ENCODE peak calls at places on chromosomes 7 and 10, in five cellular contexts. V is activated CD4-positive, CD25-positive, alpha-beta regulatory T cell treated with anti-CD3 and anti-CD28 coated beads, Interleukin-2, amount 50 U/mL, for 72 hours; S is astrocyte; T is HEK293T; C is stimulated activated CD8-positive, alpha-beta memory T cell treated with anti-CD3 and anti-CD28 coated beads, Interleukin-4, amount 100 ng/mL, for 1 hour. U is an unnamed sample.

GRCh38 chr10:89805599-89806013 is 104.2 kb downstream of the KIF20B start:
- DNase-seq in V (no peak), S (no peak), T (no peak), C (no peak), U (no peak)

GRCh38 chr10:96043157-96043894 is at the start of gene CCNJ:
- DNase-seq in V (peak), S (peak), T (peak), C (peak), U (peak)

GRCh38 chr10:117348236-117348635 is 27.0 kb downstream of the PDZD8 start:
- DNase-seq in V (no peak), S (no peak), T (no peak), C (no peak), U (no peak)

GRCh38 chr10:96619120-96619519 is 32.3 kb upstream of the TM9SF3 start:
- DNase-seq in V (no peak), S (no peak), T (no peak), C (no peak), U (no peak)

GRCh38 chr7:101442426-101443070 is 79.9 kb downstream of the COL26A1 start:
- DNase-seq in V (no peak), S (peak), T (no peak), C (no peak), U (no peak)

GRCh38 chr10:3622845-3623621 is 162.0 kb downstream of the KLF6 start:
- DNase-seq in V (no peak), S (peak), T (no peak), C (no peak), U (no peak)

GRCh38 chr10:118290471-118290995 is 51.6 kb downstream of the FAM204A start:
- DNase-seq in V (no peak), S (no peak), T (no peak), C (no peak), U (no peak)

GRCh38 chr10:68106656-68107055 is 2.6 kb upstream of the MYPN start:
- DNase-seq in V (no peak), S (peak), T (no peak), C (no peak), U (no peak)

GRCh38 chr10:33335800-33336605 is 1.5 kb upstream of the NRP1 start:
- DNase-seq in V (no peak), S (peak), T (peak), C (no peak), U (peak)

GRCh38 chr7:154484406-154484805 is 432.2 kb downstream of the DPP6 start:
- DNase-seq in V (no peak), S (no peak), T (no peak), C (no peak), U (no peak)

GRCh38 chr7:55127622-55128081 is 108.8 kb downstream of the EGFR start:
- DNase-seq in V (no peak), S (peak), T (peak), C (no peak), U (peak)

GRCh38 chr7:19470031-19470430 is 238.8 kb downstream of the POLR1F start:
- DNase-seq in V (no peak), S (no peak), T (no peak), C (no peak), U (no peak)

GRCh38 chr10:72694476-72695369 is 2.8 kb downstream of the MCU start:
- DNase-seq in V (no peak), S (no peak), T (no peak), C (no peak), U (no peak)

GRCh38 chr10:65793738-65794425 is 1132.0 kb upstream of the LRRTM3 start:
- DNase-seq in V (no peak), S (no peak), T (no peak), C (no peak), U (no peak)

GRCh38 chr7:84971360-84971759 is 215.5 kb downstream of the SEMA3D start:
- DNase-seq in V (no peak), S (no peak), T (no peak), C (no peak), U (no peak)

GRCh38 chr10:84846646-84847045 is 518.3 kb downstream of the CCSER2 start:
- DNase-seq in V (no peak), S (no peak), T (no peak), C (no peak), U (no peak)

GRCh38 chr10:107011113-107011512 is 153.4 kb downstream of the SORCS1 start:
- DNase-seq in V (no peak), S (no peak), T (no peak), C (no peak), U (no peak)

GRCh38 chr10:28796606-28797512 is 119.5 kb downstream of the BAMBI start:
- DNase-seq in V (no peak), S (peak), T (no peak), C (no peak), U (no peak)

GRCh38 chr10:129552119-129552518 is 85.1 kb downstream of the MGMT start:
- DNase-seq in V (no peak), S (no peak), T (no peak), C (no peak), U (no peak)

GRCh38 chr10:89183571-89183970 is 23.5 kb downstream of the CH25H start:
- DNase-seq in V (no peak), S (peak), T (no peak), C (no peak), U (no peak)

GRCh38 chr7:55558962-55559920 is 13.1 kb downstream of the VOPP1 start:
- DNase-seq in V (no peak), S (no peak), T (no peak), C (no peak), U (no peak)

GRCh38 chr7:85829817-85830432 is 643.1 kb upstream of the SEMA3D start:
- DNase-seq in V (no peak), S (no peak), T (no peak), C (no peak), U (no peak)

GRCh38 chr7:77822269-77822668 is 23.7 kb downstream of the PHTF2 start:
- DNase-seq in V (no peak), S (no peak), T (no peak), C (no peak), U (no peak)

GRCh38 chr7:22702516-22702915 is 24.5 kb upstream of the IL6 start:
- DNase-seq in V (no peak), S (peak), T (no peak), C (no peak), U (no peak)

GRCh38 chr7:37265876-37266275 is 182.8 kb downstream of the ELMO1 start:
- DNase-seq in V (no peak), S (no peak), T (no peak), C (no peak), U (no peak)

GRCh38 chr7:1998146-1998545 is 234.6 kb downstream of the MAD1L1 start:
- DNase-seq in V (no peak), S (no peak), T (no peak), C (no peak), U (no peak)

GRCh38 chr10:70918851-70919530 is 30.6 kb upstream of the PCBD1 start:
- DNase-seq in V (no peak), S (no peak), T (no peak), C (no peak), U (no peak)

GRCh38 chr7:44262031-44262430 is 61.3 kb downstream of the YKT6 start:
- DNase-seq in V (no peak), S (no peak), T (no peak), C (no peak), U (no peak)

U was measured in lung.